ENCODE peak calls at places on chromosome 11, in eight cellular contexts. U is adrenal gland, G is ovary, K is stomach, N is body of pancreas, E is uterus, F is HCT116, M is Peyer's patch. V is an unnamed sample.

GRCh38 chr11:59801160-59801706 is 9.3 kb downstream of the MRPL16 start:
- DNase-seq in K (no peak), E (no peak), U (no peak), M (no peak), G (no peak), F (no peak), N (no peak), V (no peak)

GRCh38 chr11:27698872-27699241 is 1.4 kb downstream of the BDNF start:
- DNase-seq in N (peak; percentile 69), M (peak; percentile 78), U (peak; percentile 77), E (peak; percentile 21), F (peak; percentile 82), G (peak; percentile 83), K (peak; percentile 74), V (peak; percentile 77)

GRCh38 chr11:35035894-35036408 is 103.0 kb upstream of the CD44 start:
- DNase-seq in F (no peak), E (no peak), M (no peak), U (no peak), N (no peak), G (no peak), K (no peak), V (no peak)

GRCh38 chr11:1882265-1883238 is 9.1 kb downstream of the PRR33 start:
- DNase-seq in F (peak; percentile 43), G (peak; percentile 89), N (peak; percentile 83), E (peak; percentile 79), K (peak; percentile 82), U (peak; percentile 82), M (peak; percentile 88), V (peak; percentile 91)

GRCh38 chr11:61683961-61684869 is 4.0 kb downstream of the DAGLA start:
- DNase-seq in F (no peak), U (no peak), K (no peak), E (no peak), M (no peak), G (no peak), N (peak; percentile 45), V (no peak)

GRCh38 chr11:14634813-14635212 is 8.8 kb upstream of the PDE3B start:
- DNase-seq in U (no peak), K (no peak), M (no peak), F (no peak), G (no peak), E (no peak), N (no peak), V (no peak)

GRCh38 chr11:44313701-44314489 is 4.0 kb upstream of the ALX4 start:
- DNase-seq in K (no peak), N (no peak), F (no peak), U (no peak), E (no peak), M (no peak), G (no peak), V (no peak)

GRCh38 chr11:71170619-71171018 is 81.8 kb downstream of the SHANK2 start:
- DNase-seq in N (no peak), E (no peak), F (no peak), U (no peak), M (peak; percentile 14), G (no peak), K (no peak), V (peak; percentile 15)

GRCh38 chr11:65551572-65552398 is 6.4 kb downstream of the LTBP3 start:
- DNase-seq in F (peak; percentile 64), U (no peak), K (peak; percentile 81), E (no peak), G (peak; percentile 46), N (peak; percentile 78), M (peak; percentile 94), V (no peak)

GRCh38 chr11:848988-849824 is 6.6 kb downstream of the TSPAN4 start:
- DNase-seq in E (no peak), N (no peak), U (no peak), K (no peak), G (peak; percentile 77), M (no peak), F (no peak), V (no peak)

GRCh38 chr11:849951-850776 is 7.5 kb downstream of the TSPAN4 start:
- DNase-seq in K (no peak), U (no peak), F (no peak), N (no peak), E (no peak), G (no peak), M (no peak), V (no peak)

GRCh38 chr11:846496-847098 is 3.9 kb downstream of the TSPAN4 start:
- DNase-seq in N (no peak), K (no peak), M (no peak), U (no peak), F (no peak), G (no peak), E (no peak), V (no peak)

GRCh38 chr11:847876-848275 is 5.2 kb downstream of the TSPAN4 start:
- DNase-seq in K (no peak), N (no peak), U (no peak), M (no peak), F (no peak), E (no peak), G (no peak), V (no peak)

GRCh38 chr11:848380-848931 is 5.8 kb downstream of the TSPAN4 start:
- DNase-seq in E (no peak), F (no peak), M (peak; percentile 78), N (peak; percentile 60), G (peak; percentile 67), K (peak; percentile 60), U (no peak), V (no peak)
- H3K27me3 ChIP-seq in E (no peaks in the 10 kb centered on the region), F (no peaks in the 10 kb centered on the region), M (peaks cover 10% of the 10 kb centered on the region), N (no peaks in the 10 kb centered on the region), G (no peaks in the 10 kb centered on the region), K (peaks cover 42% of the 10 kb centered on the region), U (no peaks in the 10 kb centered on the region), V (peaks cover 9% of the 10 kb centered on the region)

GRCh38 chr11:10302744-10303557 is 1.9 kb upstream of the ADM start:
- DNase-seq in F (no peak), E (peak; percentile 88), G (peak; percentile 92), N (peak; percentile 86), U (peak; percentile 94), M (peak; percentile 95), K (peak; percentile 93), V (peak; percentile 96)

GRCh38 chr11:10304495-10305261 is at the start of gene ADM:
- DNase-seq in E (peak; percentile 92), K (peak; percentile 87), U (peak; percentile 87), G (peak; percentile 89), M (peak; percentile 93), N (peak; percentile 84), F (peak; percentile 91), V (peak; percentile 96)

GRCh38 chr11:10302294-10302743 is 2.6 kb upstream of the ADM start:
- DNase-seq in G (no peak), E (no peak), N (peak; percentile 78), F (no peak), K (peak; percentile 83), U (no peak), M (no peak), V (no peak)

GRCh38 chr11:10305262-10305963 is 540 bp downstream of the ADM start:
- DNase-seq in E (peak; percentile 42), U (no peak), K (peak; percentile 49), N (peak; percentile 39), M (peak; percentile 68), F (no peak), G (peak; percentile 55), V (peak; percentile 75)

DNA sequence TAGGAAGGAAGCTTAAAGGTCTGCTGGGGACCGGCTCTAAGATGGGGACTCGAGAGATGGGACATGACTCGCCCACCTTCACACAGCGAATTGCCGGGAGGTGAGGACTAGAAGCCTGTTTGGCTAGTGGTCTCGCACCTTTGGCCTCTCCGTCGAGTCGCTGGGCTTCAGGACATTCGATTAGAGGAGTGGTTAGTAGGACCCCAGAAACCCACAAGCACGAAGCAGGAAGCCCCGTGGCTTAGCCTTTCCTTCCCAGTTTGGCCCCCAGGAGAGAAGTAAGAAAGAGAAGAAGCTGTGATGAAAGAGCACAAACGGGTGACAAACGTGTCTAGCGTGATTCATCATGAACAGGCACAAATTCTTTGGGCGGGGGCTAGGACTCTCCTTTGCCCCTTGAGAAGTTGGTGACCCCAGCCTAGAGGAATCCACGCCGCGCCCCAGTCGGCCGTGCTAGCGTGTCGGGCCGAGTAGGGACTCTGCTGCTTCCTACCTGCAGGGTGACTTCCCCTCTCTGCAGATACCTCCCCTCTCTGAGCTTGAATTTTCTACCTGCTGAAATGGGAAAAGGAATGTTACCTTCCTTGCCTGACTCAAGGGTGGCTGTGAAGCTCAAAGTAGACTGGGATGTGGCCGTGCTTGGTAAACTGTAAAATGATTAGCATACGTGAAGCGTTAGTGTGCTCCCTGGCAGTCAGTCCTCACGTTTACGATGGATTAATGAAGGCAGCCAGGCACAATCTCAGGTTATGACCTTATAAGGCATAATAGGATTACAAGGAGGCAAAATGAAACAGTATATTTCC is 1.1 kb upstream of the ADM start:
- DNase-seq in N (peak; percentile 38), U (no peak), F (no peak), G (no peak), K (peak; percentile 48), M (peak; percentile 78), E (peak; percentile 40), V (no peak)
- TF ChIP-seq POLR2A in N (peak; percentile 7), U (no peak), F (peak; percentile 67), G (no peak), K (no peak), M (peak; percentile 62), E (no peak), V (no peak)

GRCh38 chr11:132853886-132854285 is 678.4 kb downstream of the OPCML start:
- DNase-seq in M (no peak), N (no peak), E (no peak), U (no peak), G (no peak), F (no peak), K (no peak), V (no peak)

GRCh38 chr11:132856032-132856431 is 676.3 kb downstream of the OPCML start:
- DNase-seq in E (no peak), M (no peak), U (no peak), K (no peak), G (no peak), N (no peak), F (no peak), V (no peak)

GRCh38 chr11:132855516-132855915 is 676.8 kb downstream of the OPCML start:
- DNase-seq in E (no peak), G (no peak), M (no peak), N (no peak), U (no peak), K (no peak), F (no peak), V (no peak)

GRCh38 chr11:132862137-132862536 is 670.2 kb downstream of the OPCML start:
- DNase-seq in U (no peak), E (no peak), M (no peak), N (no peak), F (no peak), G (no peak), K (no peak), V (no peak)

DNA sequence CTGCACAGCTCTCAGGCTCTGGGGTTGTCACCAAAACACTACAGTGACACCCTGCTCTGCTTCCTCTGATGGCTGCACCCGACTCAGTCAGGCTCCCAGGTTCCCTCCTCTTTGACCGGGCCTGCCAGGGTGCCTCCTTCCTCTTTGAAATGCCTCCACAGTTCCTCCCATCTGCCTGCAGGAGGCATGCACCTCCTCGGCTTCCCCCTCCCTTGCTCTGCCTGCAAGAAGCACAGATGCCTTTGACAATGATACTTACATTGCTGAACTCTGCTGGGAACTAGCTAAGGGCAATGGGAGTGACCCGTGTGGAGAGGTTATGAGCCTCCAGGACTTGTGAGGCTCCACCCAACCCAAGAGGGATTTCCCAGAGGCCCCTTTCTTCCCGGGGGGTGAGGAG is 674.1 kb downstream of the OPCML start:
- DNase-seq in N (no peak), F (no peak), G (no peak), E (no peak), M (no peak), U (no peak), K (no peak), V (no peak)
- TF ChIP-seq CTCF in N (no peak), F (no peak), G (no peak), E (no peak), M (no peak), U (no peak), K (no peak), V (no peak)

GRCh38 chr11:132948252-132948651 is 584.0 kb downstream of the OPCML start:
- DNase-seq in U (no peak), G (no peak), N (no peak), K (no peak), M (no peak), F (no peak), E (no peak), V (no peak)
- H3K27me3 ChIP-seq in U (peaks cover 5% of the 10 kb centered on the region), G (no peaks in the 10 kb centered on the region), N (no peaks in the 10 kb centered on the region), K (peaks cover 28% of the 10 kb centered on the region), M (peaks cover 7% of the 10 kb centered on the region), F (no peaks in the 10 kb centered on the region), E (no peaks in the 10 kb centered on the region), V (peaks cover 20% of the 10 kb centered on the region)